ENCODE peak calls at places on chromosome 14, in ten cellular contexts. H is effector CD4-positive, alpha-beta T cell; I is naive thymus-derived CD8-positive, alpha-beta T cell; T is NCI-H1092; Z is AG04449; Q is RWPE1; E is HTR-8/SVneo; U is A549; X is NCI-H460; G is NT2/D1. S is an unnamed sample.

GRCh38 chr14:97477353-97477752 is 680.2 kb downstream of the VRK1 start:
- DNase-seq in H (no peak), I (no peak), T (no peak), Z (no peak), Q (no peak), E (no peak), U (no peak), X (no peak), G (no peak), S (no peak)

GRCh38 chr14:88995437-88996198 is 171.2 kb downstream of the TTC8 start:
- DNase-seq in H (no peak), I (no peak), T (no peak), Z (peak), Q (peak), E (no peak), U (peak), X (no peak), G (no peak), S (no peak)

GRCh38 chr14:49586673-49587460 is 687 bp upstream of the RPS29 start:
- DNase-seq in H (no peak), I (no peak), T (peak), Z (peak), Q (peak), E (no peak), U (peak), X (peak), G (peak), S (peak)

GRCh38 chr14:79281244-79282199 is 929.8 kb downstream of the DIO2 start:
- DNase-seq in H (no peak), I (no peak), T (no peak), Z (no peak), Q (no peak), E (no peak), U (no peak), X (no peak), G (peak), S (peak)

GRCh38 chr14:63493246-63493645 is 49.9 kb downstream of the PPP2R5E start:
- DNase-seq in H (no peak), I (no peak), T (no peak), Z (no peak), Q (no peak), E (peak), U (no peak), X (no peak), G (no peak), S (no peak)

GRCh38 chr14:24436355-24437019 is 6.1 kb downstream of the SDR39U1 start:
- DNase-seq in H (peak), I (peak), T (peak), Z (no peak), Q (peak), E (peak), U (peak), X (peak), G (peak), S (peak)

GRCh38 chr14:98233656-98234055 is 1038.3 kb downstream of the BCL11B start:
- DNase-seq in H (no peak), I (no peak), T (no peak), Z (no peak), Q (no peak), E (no peak), U (no peak), X (no peak), G (peak), S (no peak)

GRCh38 chr14:87888136-87888999 is 104.6 kb downstream of the GALC start:
- DNase-seq in H (no peak), I (no peak), T (no peak), Z (no peak), Q (no peak), E (no peak), U (peak), X (peak), G (peak), S (no peak)

GRCh38 chr14:51242545-51243490 is 2.8 kb downstream of the TMX1 start:
- DNase-seq in H (no peak), I (no peak), T (no peak), Z (no peak), Q (no peak), E (no peak), U (no peak), X (no peak), G (no peak), S (no peak)

GRCh38 chr14:51367600-51367931 is 127.5 kb downstream of the TMX1 start:
- DNase-seq in H (no peak), I (no peak), T (no peak), Z (peak), Q (no peak), E (no peak), U (no peak), X (no peak), G (no peak), S (peak)

GRCh38 chr14:74571441-74571841 is 40.6 kb downstream of the LTBP2 start:
- DNase-seq in H (no peak), I (no peak), T (no peak), Z (no peak), Q (no peak), E (no peak), U (no peak), X (no peak), G (no peak), S (no peak)

S was measured in NCI-H1105 treated with DMSO at 0.1 percent for 48 hours.